ENCODE peak calls at places on chromosome 6, in seven cellular contexts. X is ecto neural progenitor cell; P is CD14-positive monocyte; N is stimulated activated CD8-positive, alpha-beta memory T cell treated with anti-CD3 and anti-CD28 coated beads, Interleukin-12 subunit alpha, Interleukin-12 subunit beta, amount 100 ng/mL, for 4 hours; S is prostate gland; Z is head of caudate nucleus; Y is GM12865. T is an unnamed sample.

GRCh38 chr6:148446681-148447080 is 104.0 kb downstream of the SASH1 start:
- DNase-seq in Y (no peak), Z (no peak), S (no peak), X (no peak), N (no peak), P (no peak), T (no peak)

GRCh38 chr6:106574729-106575458 is 54.4 kb downstream of the RTN4IP1 start:
- DNase-seq in Z (no peak), Y (no peak), S (no peak), X (no peak), N (no peak), P (no peak), T (peak)

GRCh38 chr6:89475106-89475505 is 42.2 kb downstream of the ANKRD6 start:
- DNase-seq in X (no peak), Z (no peak), N (no peak), P (no peak), Y (no peak), S (no peak), T (no peak)

GRCh38 chr6:127148511-127148910 is 30.0 kb downstream of the RSPO3 start:
- DNase-seq in X (no peak), P (no peak), S (no peak), N (no peak), Y (no peak), Z (no peak), T (no peak)

GRCh38 chr6:26067367-26067766 is 19.9 kb upstream of the HFE start:
- DNase-seq in X (no peak), N (no peak), Z (no peak), P (no peak), Y (no peak), S (peak), T (no peak)

GRCh38 chr6:36716476-36717093 is 19.0 kb downstream of the RAB44 start:
- DNase-seq in N (no peak), Z (no peak), S (no peak), P (no peak), Y (no peak), X (no peak), T (no peak)

GRCh38 chr6:41413250-41413649 is 77.8 kb downstream of the NCR2 start:
- DNase-seq in Y (no peak), S (no peak), X (no peak), P (no peak), Z (no peak), N (no peak), T (no peak)

GRCh38 chr6:39420300-39421265 is 98.1 kb upstream of the KCNK16 start:
- DNase-seq in X (no peak), S (peak), P (no peak), Y (no peak), N (no peak), Z (no peak), T (no peak)